ENCODE peak calls at places on chromosomes 1 and 21, in ten cellular contexts. G is effector memory CD8-positive, alpha-beta T cell; D is renal cortical epithelial cell; S is fibroblast of lung; C is ELR; E is astrocyte of the cerebellum; H is esophagus muscularis mucosa; B is MCF 10A; L is thoracic aorta; T is lower leg skin. O is an unnamed sample.

GRCh38 chr21:32403201-32403701 is 9.3 kb upstream of the EVA1C start:
- DNase-seq in L (no peak), C (peak), D (peak), H (no peak), S (peak), E (no peak), T (peak), G (peak), B (peak), O (peak)

GRCh38 chr1:85344256-85344694 is 67.8 kb upstream of the BCL10 start:
- DNase-seq in H (no peak), C (peak), L (no peak), B (peak), E (no peak), S (peak), T (no peak), G (no peak), D (peak), O (peak)

GRCh38 chr1:197180252-197180878 is 33.9 kb upstream of the ASPM start:
- DNase-seq in B (peak), H (no peak), S (peak), E (peak), G (no peak), D (peak), C (peak), L (no peak), T (no peak), O (no peak)

GRCh38 chr1:7860130-7860529 is 7.3 kb upstream of the UTS2 start:
- DNase-seq in L (no peak), G (no peak), T (no peak), C (no peak), E (no peak), B (no peak), D (no peak), H (peak), S (no peak), O (no peak)

GRCh38 chr21:39647476-39647875 is 34.7 kb downstream of the B3GALT5 start:
- DNase-seq in L (no peak), C (peak), E (peak), T (no peak), D (peak), H (no peak), S (peak), G (no peak), B (peak), O (no peak)

GRCh38 chr21:14737922-14738321 is 191.8 kb upstream of the SAMSN1 start:
- DNase-seq in B (peak), E (peak), D (peak), C (peak), T (no peak), H (no peak), G (peak), L (no peak), S (no peak), O (peak)

GRCh38 chr21:27421654-27422053 is 454.8 kb upstream of the ADAMTS5 start:
- DNase-seq in E (no peak), L (no peak), B (peak), C (no peak), H (no peak), T (no peak), D (no peak), S (no peak), G (no peak), O (no peak)

GRCh38 chr1:87213126-87213496 is 115.6 kb upstream of the LMO4 start:
- DNase-seq in S (no peak), L (no peak), G (no peak), D (no peak), E (no peak), C (no peak), B (no peak), H (no peak), T (no peak), O (no peak)

GRCh38 chr21:43712268-43712942 is 6.5 kb upstream of the PDXK start:
- DNase-seq in H (no peak), D (peak), L (no peak), E (no peak), G (no peak), S (peak), C (peak), T (no peak), B (peak), O (peak)

GRCh38 chr1:37446874-37447273 is 27.5 kb upstream of the ZC3H12A start:
- DNase-seq in H (no peak), L (no peak), E (no peak), T (no peak), B (no peak), D (no peak), S (no peak), C (no peak), G (no peak), O (no peak)

GRCh38 chr21:17900281-17900989 is 81.3 kb upstream of the C21orf91 start:
- DNase-seq in H (no peak), E (no peak), L (no peak), T (peak), B (no peak), S (no peak), C (no peak), G (no peak), D (no peak), O (no peak)

GRCh38 chr1:53077599-53077965 is 15.6 kb downstream of the PODN start:
- DNase-seq in B (no peak), T (no peak), G (no peak), H (no peak), S (no peak), E (no peak), D (no peak), C (no peak), L (no peak), O (no peak)

GRCh38 chr1:228162286-228163003 is 3.2 kb upstream of the IBA57 start:
- DNase-seq in H (no peak), E (no peak), B (peak), G (no peak), D (no peak), S (peak), L (no peak), C (no peak), T (no peak), O (no peak)

GRCh38 chr1:151282883-151283725 is 1.0 kb downstream of the ZNF687 start:
- DNase-seq in G (no peak), L (no peak), H (no peak), B (no peak), C (peak), E (no peak), S (peak), T (peak), D (no peak), O (no peak)

GRCh38 chr21:45281411-45282282 is 6.0 kb downstream of the POFUT2 start:
- DNase-seq in H (no peak), L (no peak), E (no peak), G (no peak), S (no peak), B (no peak), C (no peak), D (no peak), T (no peak), O (no peak)

GRCh38 chr1:219639843-219640606 is 27.1 kb upstream of the ZC3H11B start:
- DNase-seq in E (no peak), S (peak), B (peak), T (no peak), G (no peak), C (peak), D (peak), L (no peak), H (no peak), O (no peak)

GRCh38 chr1:215484111-215484914 is 82.8 kb upstream of the KCTD3 start:
- DNase-seq in L (no peak), E (no peak), C (no peak), B (no peak), T (no peak), H (no peak), D (no peak), G (no peak), S (peak), O (no peak)

GRCh38 chr21:21122680-21123079 is 124.5 kb downstream of the NCAM2 start:
- DNase-seq in L (no peak), H (no peak), D (no peak), T (no peak), B (no peak), C (no peak), G (no peak), E (no peak), S (no peak), O (no peak)

GRCh38 chr1:41447995-41448770 is 36.3 kb downstream of the EDN2 start:
- DNase-seq in T (no peak), C (peak), S (no peak), B (no peak), L (no peak), D (peak), H (no peak), E (no peak), G (no peak), O (no peak)